ENCODE peak calls at places on chromosome 22, in six cellular contexts. P, V, M, L, Q and N are unnamed samples.

GRCh38 chr22:48253573-48253972 is 1491.1 kb downstream of the TBC1D22A start:
- DNase-seq in P (no peak), V (no peak), M (no peak), L (no peak), Q (no peak), N (no peak)

GRCh38 chr22:36193577-36193976 is 8.0 kb downstream of the APOL4 start:
- DNase-seq in P (no peak), V (no peak), M (no peak), L (no peak), Q (no peak), N (no peak)

GRCh38 chr22:49853981-49854791 is 542 bp downstream of the ZBED4 start:
- DNase-seq in P (peak), V (peak), M (no peak), L (no peak), Q (peak), N (peak)

GRCh38 chr22:42962295-42963230 is 52.4 kb downstream of the PACSIN2 start:
- DNase-seq in P (no peak), V (no peak), M (no peak), L (no peak), Q (peak), N (no peak)

GRCh38 chr22:19292262-19293230 is 1.0 kb upstream of the CLTCL1 start:
- DNase-seq in P (no peak), V (no peak), M (no peak), L (no peak), Q (no peak), N (no peak)

GRCh38 chr22:22244337-22245250 is at the start of gene VPREB1:
- DNase-seq in P (no peak), V (no peak), M (no peak), L (no peak), Q (no peak), N (no peak)

GRCh38 chr22:30829901-30830550 is 135.4 kb downstream of the OSBP2 start:
- DNase-seq in P (peak), V (no peak), M (peak), L (peak), Q (peak), N (no peak)

GRCh38 chr22:29369460-29369859 is 18.9 kb downstream of the AP1B1 start:
- DNase-seq in P (peak), V (peak), M (peak), L (peak), Q (peak), N (peak)

GRCh38 chr22:43886231-43886630 is 5.6 kb downstream of the PNPLA5 start:
- DNase-seq in P (no peak), V (no peak), M (no peak), L (no peak), Q (no peak), N (no peak)

GRCh38 chr22:40603088-40603605 is 33.4 kb downstream of the MRTFA start:
- DNase-seq in P (peak), V (peak), M (peak), L (no peak), Q (peak), N (no peak)

GRCh38 chr22:17265649-17266248 is 46.5 kb upstream of the ADA2 start:
- DNase-seq in P (no peak), V (no peak), M (no peak), L (no peak), Q (no peak), N (no peak)

GRCh38 chr22:20058989-20059770 is 20.9 kb upstream of the DGCR8 start:
- DNase-seq in P (no peak), V (no peak), M (no peak), L (no peak), Q (no peak), N (no peak)

GRCh38 chr22:27820896-27821866 is 19.6 kb upstream of the MN1 start:
- DNase-seq in P (no peak), V (peak), M (no peak), L (no peak), Q (no peak), N (no peak)

GRCh38 chr22:50705851-50706351 is 32.1 kb upstream of the ACR start:
- DNase-seq in P (no peak), V (no peak), M (no peak), L (no peak), Q (no peak), N (no peak)

GRCh38 chr22:36288571-36289405 is 35.9 kb downstream of the APOL1 start:
- DNase-seq in P (no peak), V (no peak), M (no peak), L (no peak), Q (no peak), N (no peak)

GRCh38 chr22:39735776-39736175 is 157.8 kb downstream of the ENTHD1 start:
- DNase-seq in P (no peak), V (no peak), M (no peak), L (no peak), Q (no peak), N (no peak)